ENCODE peak calls at places on chromosomes 3 and 15, in six cellular contexts. J is kidney tubule cell, S is NCI-H1092, M is iris pigment epithelial cell, C is lower lobe of right lung, U is SK-N-SH. X is an unnamed sample.

GRCh38 chr3:145144361-145144760 is 1016.6 kb downstream of the PLOD2 start:
- DNase-seq in J (no peak), S (no peak), M (no peak), C (no peak), U (no peak), X (no peak)

GRCh38 chr15:39957481-39957880 is 23.6 kb downstream of the EIF2AK4 start:
- DNase-seq in J (no peak), S (no peak), M (no peak), C (no peak), U (no peak), X (no peak)

GRCh38 chr3:125398952-125399351 is 23.8 kb upstream of the ZNF148 start:
- DNase-seq in J (peak), S (no peak), M (no peak), C (no peak), U (no peak), X (no peak)

GRCh38 chr15:100761253-100761935 is 118.2 kb upstream of the ALDH1A3 start:
- DNase-seq in J (no peak), S (no peak), M (no peak), C (no peak), U (no peak), X (no peak)

GRCh38 chr15:34795267-34796081 is at the start of gene ACTC1:
- DNase-seq in J (peak), S (no peak), M (peak), C (no peak), U (no peak), X (no peak)

GRCh38 chr3:127037971-127038446 is 55.1 kb downstream of the PLXNA1 start:
- DNase-seq in J (no peak), S (no peak), M (no peak), C (peak), U (no peak), X (no peak)

GRCh38 chr15:59116141-59116540 is 11.2 kb downstream of the CCNB2 start:
- DNase-seq in J (no peak), S (no peak), M (no peak), C (no peak), U (no peak), X (no peak)

GRCh38 chr15:100623301-100623700 is 20.9 kb downstream of the ASB7 start:
- DNase-seq in J (peak), S (no peak), M (peak), C (no peak), U (no peak), X (no peak)

GRCh38 chr15:74783072-74783807 is 1.4 kb downstream of the CSK start:
- DNase-seq in J (peak), S (no peak), M (peak), C (no peak), U (peak), X (no peak)

GRCh38 chr3:184946922-184947321 is 135.0 kb downstream of the VPS8 start:
- DNase-seq in J (no peak), S (no peak), M (no peak), C (no peak), U (no peak), X (no peak)

GRCh38 chr15:35580606-35581005 is 34.6 kb upstream of the DPH6 start:
- DNase-seq in J (no peak), S (no peak), M (no peak), C (no peak), U (no peak), X (no peak)

GRCh38 chr15:46091860-46092450 is 457.1 kb downstream of the SQOR start:
- DNase-seq in J (peak), S (peak), M (peak), C (no peak), U (peak), X (peak)

GRCh38 chr3:15148614-15149013 is 49.7 kb upstream of the RBSN start:
- DNase-seq in J (peak), S (no peak), M (peak), C (no peak), U (no peak), X (no peak)

GRCh38 chr3:64863811-64864210 is 176.0 kb upstream of the ADAMTS9 start:
- DNase-seq in J (no peak), S (no peak), M (no peak), C (no peak), U (no peak), X (no peak)

GRCh38 chr15:99729920-99730319 is 3.3 kb downstream of the LYSMD4 start:
- DNase-seq in J (peak), S (no peak), M (peak), C (no peak), U (peak), X (no peak)

GRCh38 chr3:121574449-121574848 is 6.7 kb downstream of the ARGFX start:
- DNase-seq in J (no peak), S (no peak), M (peak), C (no peak), U (no peak), X (no peak)

GRCh38 chr3:150145659-150146058 is 175.0 kb upstream of the PFN2 start:
- DNase-seq in J (peak), S (no peak), M (peak), C (no peak), U (no peak), X (no peak)

X was measured in activated naive CD4-positive, alpha-beta T cell treated with anti-CD3 and anti-CD28 coated beads, Interleukin-2, amount 50 U/mL, for 72 hours.